ENCODE peak calls at places on chromosome 16, in eight cellular contexts. P is H7; Q is activated T-cell treated with anti-CD3 and anti-CD28 coated beads for 24 hours; E is breast epithelium; D is HTR-8/SVneo; G is left ventricle myocardium inferior; N is M059J; V is effector memory CD8-positive, alpha-beta T cell. I is an unnamed sample.

GRCh38 chr16:19691161-19691850 is 26.7 kb downstream of the KNOP1 start:
- DNase-seq in P (no peak), Q (no peak), E (peak; percentile 73), D (no peak), G (no peak), N (peak; percentile 43), V (no peak), I (peak; percentile 42)

GRCh38 chr16:3094289-3095027 is 4.6 kb downstream of the ZSCAN10 start:
- DNase-seq in P (peak; percentile 88), Q (no peak), E (no peak), D (peak; percentile 49), G (no peak), N (peak; percentile 45), V (peak; percentile 57), I (no peak)

GRCh38 chr16:71956500-71956899 is 43.7 kb downstream of the PKD1L3 start:
- DNase-seq in P (no peak), Q (no peak), E (no peak), D (no peak), G (no peak), N (no peak), V (no peak), I (no peak)

GRCh38 chr16:67158637-67159600 is 790 bp downstream of the TRADD start:
- DNase-seq in P (peak; percentile 78), Q (peak; percentile 60), E (no peak), D (no peak), G (peak; percentile 36), N (peak; percentile 28), V (peak; percentile 73), I (peak; percentile 74)

GRCh38 chr16:69410285-69410990 is 14.0 kb upstream of the CYB5B start:
- DNase-seq in P (no peak), Q (no peak), E (no peak), D (no peak), G (no peak), N (peak; percentile 96), V (no peak), I (no peak)

GRCh38 chr16:86739808-86740207 is 161.5 kb downstream of the FOXL1 start:
- DNase-seq in P (no peak), Q (no peak), E (no peak), D (no peak), G (no peak), N (no peak), V (no peak), I (no peak)

GRCh38 chr16:68987734-68988457 is 117.6 kb upstream of the HAS3 start:
- DNase-seq in P (peak; percentile 23), Q (no peak), E (no peak), D (no peak), G (no peak), N (no peak), V (no peak), I (no peak)

GRCh38 chr16:70752381-70752780 is 48.6 kb downstream of the VAC14 start:
- DNase-seq in P (no peak), Q (no peak), E (no peak), D (no peak), G (no peak), N (no peak), V (no peak), I (no peak)

GRCh38 chr16:66486773-66487579 is 59.9 kb downstream of the BEAN1 start:
- DNase-seq in P (no peak), Q (no peak), E (peak; percentile 43), D (no peak), G (no peak), N (peak; percentile 87), V (no peak), I (no peak)

GRCh38 chr16:67022531-67023214 is 6.3 kb upstream of the CBFB start:
- DNase-seq in P (no peak), Q (no peak), E (no peak), D (no peak), G (no peak), N (no peak), V (no peak), I (no peak)

GRCh38 chr16:86809458-86809955 is 231.2 kb downstream of the FOXL1 start:
- DNase-seq in P (no peak), Q (no peak), E (no peak), D (peak; percentile 57), G (no peak), N (peak; percentile 86), V (no peak), I (no peak)

GRCh38 chr16:11914759-11915643 is 755 bp downstream of the GSPT1 start:
- DNase-seq in P (peak; percentile 75), Q (peak; percentile 12), E (no peak), D (peak; percentile 25), G (peak; percentile 38), N (peak; percentile 45), V (no peak), I (peak; percentile 56)

GRCh38 chr16:85649411-85649977 is 36.4 kb downstream of the GSE1 start:
- DNase-seq in P (no peak), Q (no peak), E (no peak), D (no peak), G (no peak), N (no peak), V (no peak), I (no peak)

GRCh38 chr16:88754912-88755744 is 29.9 kb downstream of the PIEZO1 start:
- DNase-seq in P (peak; percentile 91), Q (no peak), E (no peak), D (no peak), G (no peak), N (peak; percentile 85), V (no peak), I (no peak)

GRCh38 chr16:69514366-69514765 is 51.4 kb upstream of the NFAT5 start:
- DNase-seq in P (no peak), Q (no peak), E (no peak), D (no peak), G (no peak), N (peak; percentile 83), V (no peak), I (no peak)

GRCh38 chr16:83722501-83723183 is 85.1 kb upstream of the HSBP1 start:
- DNase-seq in P (no peak), Q (no peak), E (no peak), D (no peak), G (no peak), N (peak; percentile 51), V (no peak), I (no peak)

GRCh38 chr16:68790130-68790761 is 53.1 kb upstream of the TANGO6 start:
- DNase-seq in P (peak; percentile 35), Q (no peak), E (no peak), D (peak; percentile 78), G (no peak), N (peak; percentile 75), V (no peak), I (no peak)

GRCh38 chr16:11201498-11202259 is 54.3 kb downstream of the SOCS1 start:
- DNase-seq in P (peak; percentile 86), Q (no peak), E (no peak), D (peak; percentile 87), G (no peak), N (peak; percentile 95), V (no peak), I (no peak)

GRCh38 chr16:3171855-3172593 is 16.0 kb upstream of the OR1F1 start:
- DNase-seq in P (peak; percentile 79), Q (peak; percentile 56), E (no peak), D (no peak), G (no peak), N (peak; percentile 69), V (no peak), I (no peak)

GRCh38 chr16:81632392-81633146 is 146.5 kb upstream of the PLCG2 start:
- DNase-seq in P (no peak), Q (peak; percentile 73), E (no peak), D (peak; percentile 74), G (no peak), N (peak; percentile 97), V (peak; percentile 62), I (no peak)

GRCh38 chr16:75152635-75153034 is 4.3 kb downstream of the ZFP1 start:
- DNase-seq in P (no peak), Q (no peak), E (no peak), D (no peak), G (no peak), N (no peak), V (no peak), I (no peak)

GRCh38 chr16:67843343-67843765 is 1.2 kb downstream of the THAP11 start:
- DNase-seq in P (no peak), Q (no peak), E (no peak), D (no peak), G (no peak), N (no peak), V (no peak), I (no peak)

GRCh38 chr16:86921289-86921688 is 342.9 kb downstream of the FOXL1 start:
- DNase-seq in P (no peak), Q (no peak), E (no peak), D (no peak), G (no peak), N (no peak), V (no peak), I (no peak)

GRCh38 chr16:66746682-66747081 is 4.7 kb downstream of the DYNC1LI2 start:
- DNase-seq in P (no peak), Q (no peak), E (no peak), D (no peak), G (no peak), N (peak; percentile 27), V (no peak), I (no peak)

GRCh38 chr16:11405331-11406176 is 60.3 kb downstream of the RMI2 start:
- DNase-seq in P (peak; percentile 89), Q (peak; percentile 33), E (no peak), D (peak; percentile 34), G (no peak), N (peak; percentile 31), V (peak; percentile 33), I (no peak)

GRCh38 chr16:54546481-54546880 is 259.9 kb upstream of the IRX3 start:
- DNase-seq in P (no peak), Q (no peak), E (no peak), D (no peak), G (no peak), N (no peak), V (no peak), I (peak; percentile 23)

GRCh38 chr16:74035816-74036215 is 260.8 kb upstream of the PSMD7 start:
- DNase-seq in P (peak; percentile 33), Q (no peak), E (no peak), D (peak; percentile 5), G (no peak), N (peak; percentile 1), V (no peak), I (no peak)

GRCh38 chr16:79210629-79211028 is 389.9 kb downstream of the MAF start:
- DNase-seq in P (no peak), Q (no peak), E (no peak), D (no peak), G (no peak), N (no peak), V (no peak), I (no peak)

GRCh38 chr16:84755004-84755672 is 55.3 kb downstream of the USP10 start:
- DNase-seq in P (no peak), Q (no peak), E (no peak), D (no peak), G (no peak), N (no peak), V (no peak), I (no peak)

GRCh38 chr16:52446076-52446475 is 100.9 kb downstream of the TOX3 start:
- DNase-seq in P (peak; percentile 6), Q (no peak), E (no peak), D (no peak), G (no peak), N (no peak), V (no peak), I (no peak)